ENCODE peak calls at places on chromosomes 7 and 10, in seven cellular contexts. C is Panc1, J is GM12878, Z is SK-N-SH, O is K562, R is H1, N is HepG2. Q is an unnamed sample.

GRCh38 chr7:158803226-158803944 is 25.9 kb downstream of the ESYT2 start:
- DNase-seq in C (no peak), N (no peak), J (no peak), R (no peak), O (no peak), Z (no peak), Q (no peak)

GRCh38 chr7:159192761-159193453 is 48.2 kb upstream of the VIPR2 start:
- DNase-seq in Z (no peak), C (no peak), N (no peak), O (no peak), R (no peak), J (no peak), Q (no peak)

GRCh38 chr10:69051303-69051702 is 36.6 kb upstream of the SRGN start:
- DNase-seq in O (no peak), N (no peak), Z (no peak), J (no peak), R (no peak), C (no peak), Q (no peak)

GRCh38 chr10:35643151-35643975 is 1.3 kb upstream of the FZD8 start:
- DNase-seq in Z (peak), O (peak), J (no peak), C (no peak), R (peak), N (no peak), Q (no peak)

GRCh38 chr7:117393781-117394180 is 33.5 kb downstream of the ASZ1 start:
- DNase-seq in Z (no peak), N (no peak), J (no peak), O (no peak), R (no peak), C (no peak), Q (no peak)

GRCh38 chr10:46553238-46554049 is 3.0 kb downstream of the GPRIN2 start:
- DNase-seq in R (peak), C (no peak), O (no peak), N (no peak), Z (no peak), J (no peak), Q (no peak)

GRCh38 chr10:48751730-48752129 is 67.1 kb downstream of the WDFY4 start:
- DNase-seq in R (no peak), N (no peak), C (no peak), Z (no peak), O (no peak), J (no peak), Q (no peak)

GRCh38 chr7:4132221-4132620 is 549.9 kb upstream of the FOXK1 start:
- DNase-seq in Z (no peak), R (no peak), J (no peak), O (no peak), C (no peak), N (no peak), Q (no peak)

GRCh38 chr10:6929157-6929830 is 349.2 kb upstream of the PRKCQ start:
- DNase-seq in R (no peak), O (no peak), Z (no peak), J (no peak), C (no peak), N (no peak), Q (no peak)

GRCh38 chr10:123930340-123931001 is 38.9 kb upstream of the CPXM2 start:
- DNase-seq in O (no peak), J (no peak), C (no peak), R (no peak), N (no peak), Z (no peak), Q (no peak)

GRCh38 chr7:101733713-101734475 is 83.5 kb upstream of the CUX1 start:
- DNase-seq in J (no peak), C (no peak), R (peak), O (peak), Z (peak), N (peak), Q (no peak)

GRCh38 chr10:9992656-9993055 is 1025.0 kb upstream of the CELF2 start:
- DNase-seq in J (no peak), C (no peak), Z (no peak), R (no peak), O (no peak), N (no peak), Q (no peak)

GRCh38 chr7:82694020-82694419 is 250.4 kb upstream of the CACNA2D1 start:
- DNase-seq in O (no peak), C (no peak), Z (peak), R (no peak), J (no peak), N (no peak), Q (no peak)

GRCh38 chr7:82697897-82698296 is 254.3 kb upstream of the CACNA2D1 start:
- DNase-seq in J (no peak), N (no peak), Z (no peak), O (no peak), R (no peak), C (no peak), Q (no peak)

GRCh38 chr7:88216276-88216675 is 3.6 kb downstream of the SRI start:
- DNase-seq in N (no peak), J (no peak), O (no peak), Z (no peak), R (no peak), C (no peak), Q (no peak)

GRCh38 chr10:102243304-102243703 is 2.0 kb upstream of the PITX3 start:
- DNase-seq in N (peak), O (no peak), J (no peak), C (no peak), R (no peak), Z (no peak), Q (no peak)

GRCh38 chr7:64876792-64877713 is 26.0 kb upstream of the ZNF273 start:
- DNase-seq in N (no peak), R (peak), O (no peak), J (no peak), Z (peak), C (no peak), Q (no peak)

GRCh38 chr7:77653572-77653971 is 42.7 kb upstream of the RSBN1L start:
- DNase-seq in O (no peak), C (no peak), Z (no peak), R (no peak), J (no peak), N (no peak), Q (no peak)

GRCh38 chr7:66150471-66150870 is 35.8 kb downstream of the CRCP start:
- DNase-seq in O (peak), N (peak), C (no peak), J (no peak), Z (peak), R (no peak), Q (no peak)

GRCh38 chr7:45578022-45578421 is 3.9 kb downstream of the ADCY1 start:
- DNase-seq in O (no peak), Z (no peak), N (no peak), R (no peak), C (no peak), J (no peak), Q (no peak)

GRCh38 chr7:1312098-1313070 is 79.7 kb downstream of the UNCX start:
- DNase-seq in R (no peak), O (no peak), J (no peak), Z (no peak), C (no peak), N (no peak), Q (no peak)

GRCh38 chr7:21867816-21868646 is 77.7 kb downstream of the CDCA7L start:
- DNase-seq in R (no peak), J (no peak), C (no peak), O (no peak), Z (no peak), N (no peak), Q (no peak)
- TF ChIP-seq SIN3A in R (no peak), J (no peak), C (no peak), O (no peak), Z (no peak), N (no peak), Q (no peak)

GRCh38 chr10:125006921-125007391 is 65.0 kb downstream of the ZRANB1 start:
- DNase-seq in J (no peak), N (no peak), O (no peak), C (no peak), R (no peak), Z (peak), Q (no peak)
- TF ChIP-seq SIN3A in J (no peak), N (no peak), O (no peak), C (no peak), R (no peak), Z (no peak), Q (no peak)

GRCh38 chr10:62048919-62049636 is 147.6 kb downstream of the ARID5B start:
- DNase-seq in N (peak), Z (peak), O (peak), R (peak), C (peak), J (no peak), Q (no peak)

GRCh38 chr10:62050941-62051433 is 149.5 kb downstream of the ARID5B start:
- DNase-seq in Z (no peak), O (peak), N (peak), C (peak), J (peak), R (no peak), Q (peak)

GRCh38 chr10:62048473-62048872 is 147.0 kb downstream of the ARID5B start:
- DNase-seq in R (no peak), O (no peak), J (no peak), C (no peak), Z (no peak), N (no peak), Q (no peak)

GRCh38 chr10:62050627-62050924 is 149.1 kb downstream of the ARID5B start:
- DNase-seq in J (no peak), C (no peak), Z (no peak), R (no peak), O (no peak), N (no peak), Q (no peak)

GRCh38 chr10:62049815-62050626 is 148.5 kb downstream of the ARID5B start:
- DNase-seq in R (no peak), N (no peak), C (no peak), Z (no peak), O (no peak), J (no peak), Q (no peak)
- TF ChIP-seq SIN3A in R (no peak), N (no peak), C (no peak), Z (no peak), O (no peak), J (no peak), Q (no peak)

GRCh38 chr10:129658673-129659072 is 191.6 kb downstream of the MGMT start:
- DNase-seq in Z (no peak), O (peak), C (no peak), J (no peak), R (no peak), N (peak), Q (no peak)
- TF ChIP-seq SIN3A in Z (no peak), O (no peak), C (no peak), J (no peak), R (no peak), N (no peak), Q (no peak)

DNA sequence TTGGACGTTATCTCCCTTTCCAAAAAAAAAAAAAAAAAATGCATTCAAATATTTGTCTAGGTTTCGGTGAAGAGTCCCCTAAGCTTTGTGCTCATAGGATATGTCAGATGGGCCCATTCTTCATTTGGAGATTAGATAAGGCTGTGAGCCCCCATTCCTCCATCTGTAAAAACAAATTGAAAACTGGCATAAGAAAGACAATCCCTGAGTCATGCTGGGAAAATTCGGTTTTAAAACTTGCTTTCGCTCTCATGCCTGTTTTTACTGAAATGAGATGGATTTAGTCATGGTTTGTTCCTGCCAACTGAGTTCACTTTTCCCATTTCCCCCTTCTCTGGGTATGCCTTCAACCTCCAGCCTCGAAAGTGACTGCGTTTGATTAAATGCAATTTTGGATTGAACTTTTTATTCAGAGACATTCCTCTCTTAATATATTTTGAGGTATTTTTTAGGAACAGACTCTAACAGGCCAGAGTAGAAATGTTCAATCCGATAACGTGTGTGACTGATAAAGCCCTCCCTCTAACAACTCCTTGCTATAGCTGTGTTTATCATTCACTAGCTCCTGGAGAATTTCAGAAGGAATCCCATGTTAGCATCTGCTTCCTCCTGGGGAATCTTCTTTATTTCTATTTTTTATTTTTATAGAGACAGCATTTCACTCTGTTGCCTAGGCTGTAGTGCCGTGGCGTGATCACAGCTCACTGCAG is 190.9 kb upstream of the LYZL2 start:
- DNase-seq in O (no peak), C (no peak), N (no peak), J (no peak), R (no peak), Z (peak), Q (no peak)
- TF ChIP-seq SIN3A in O (no peak), C (no peak), N (no peak), J (no peak), R (no peak), Z (peak), Q (no peak)

GRCh38 chr7:47576031-47576908 is 5.6 kb downstream of the TNS3 start:
- DNase-seq in O (no peak), N (peak), R (no peak), C (no peak), J (no peak), Z (peak), Q (peak)
- TF ChIP-seq SIN3A in O (no peak), N (peak), R (no peak), C (no peak), J (no peak), Z (no peak), Q (peak)

DNA sequence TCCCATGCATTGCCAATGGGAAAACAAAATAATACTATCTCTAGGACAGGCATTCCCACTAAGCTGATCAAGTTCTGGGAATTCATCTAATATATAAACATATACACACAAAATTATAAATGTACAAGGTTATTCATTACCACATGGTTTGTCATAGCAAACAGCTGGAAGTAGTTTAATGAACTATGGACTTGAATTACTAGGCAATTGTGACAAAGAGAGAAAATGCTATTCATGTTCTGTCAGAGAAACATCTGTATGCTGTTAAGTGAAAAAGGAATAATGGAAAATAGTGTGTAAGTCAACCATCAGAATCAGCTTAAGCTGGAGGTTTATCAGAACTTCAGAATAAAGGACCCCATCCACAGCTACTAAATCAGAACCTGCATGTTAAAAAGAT is 2.8 kb downstream of the ZNF248 start:
- DNase-seq in O (no peak), C (no peak), N (no peak), J (no peak), Z (no peak), R (no peak), Q (no peak)
- TF ChIP-seq SIN3A in O (no peak), C (no peak), N (no peak), J (no peak), Z (no peak), R (no peak), Q (no peak)